ENCODE peak calls at places on chromosomes 5 and 9, in five cellular contexts. One of them, this sample, is unnamed.

GRCh38 chr9:68552700-68553099 is 12.0 kb upstream of the TMEM252 start:
- DNase-seq in A549: no peak
- DNase-seq in uterus: no peak
- DNase-seq in body of pancreas: no peak
- DNase-seq in HCT116: no peak
- DNase-seq in this sample: no peak

GRCh38 chr9:130444565-130445221 is at the start of gene ASS1:
- DNase-seq in A549: peak; percentile 68
- DNase-seq in uterus: peak; percentile 76
- DNase-seq in body of pancreas: peak; percentile 87
- DNase-seq in HCT116: no peak
- DNase-seq in this sample: no peak

GRCh38 chr5:1555011-1555807 is 31.4 kb upstream of the LPCAT1 start:
- DNase-seq in A549: peak; percentile 81
- DNase-seq in uterus: peak; percentile 9
- DNase-seq in body of pancreas: peak; percentile 48
- DNase-seq in HCT116: peak; percentile 19
- DNase-seq in this sample: peak; percentile 90

GRCh38 chr5:133818031-133818431 is 150.4 kb downstream of the C5orf15 start:
- DNase-seq in A549: peak; percentile 31
- DNase-seq in uterus: peak; percentile 52
- DNase-seq in body of pancreas: peak; percentile 94
- DNase-seq in HCT116: no peak
- DNase-seq in this sample: no peak

GRCh38 chr5:1519631-1520141 is 4.1 kb downstream of the LPCAT1 start:
- DNase-seq in A549: no peak
- DNase-seq in uterus: peak; percentile 7
- DNase-seq in body of pancreas: peak; percentile 8
- DNase-seq in HCT116: no peak
- DNase-seq in this sample: no peak

GRCh38 chr9:129237195-129237611 is 59.1 kb upstream of the IER5L start:
- DNase-seq in A549: peak; percentile 41
- DNase-seq in uterus: peak; percentile 67
- DNase-seq in body of pancreas: no peak
- DNase-seq in HCT116: no peak
- DNase-seq in this sample: no peak

GRCh38 chr9:34958411-34958982 is 412 bp downstream of the PHF24 start:
- DNase-seq in A549: no peak
- DNase-seq in uterus: no peak
- DNase-seq in body of pancreas: no peak
- DNase-seq in HCT116: no peak
- DNase-seq in this sample: no peak

GRCh38 chr5:91219803-91220371 is 163.2 kb downstream of the ARRDC3 start:
- DNase-seq in A549: peak; percentile 24
- DNase-seq in uterus: no peak
- DNase-seq in body of pancreas: no peak
- DNase-seq in HCT116: peak; percentile 26
- DNase-seq in this sample: no peak

GRCh38 chr5:150034677-150035076 is 34.1 kb downstream of the HMGXB3 start:
- DNase-seq in A549: no peak
- DNase-seq in uterus: peak; percentile 46
- DNase-seq in body of pancreas: no peak
- DNase-seq in HCT116: no peak
- DNase-seq in this sample: no peak

GRCh38 chr5:43802651-43803050 is 199.7 kb downstream of the NNT start:
- DNase-seq in A549: no peak
- DNase-seq in uterus: no peak
- DNase-seq in body of pancreas: no peak
- DNase-seq in HCT116: no peak
- DNase-seq in this sample: no peak

GRCh38 chr5:1668141-1668721 is 131.4 kb downstream of the MRPL36 start:
- DNase-seq in A549: no peak
- DNase-seq in uterus: no peak
- DNase-seq in body of pancreas: peak; percentile 69
- DNase-seq in HCT116: no peak
- DNase-seq in this sample: no peak

GRCh38 chr9:97633859-97634485 is 351 bp downstream of the NCBP1 start:
- DNase-seq in A549: peak; percentile 16
- DNase-seq in uterus: no peak
- DNase-seq in body of pancreas: no peak
- DNase-seq in HCT116: no peak
- DNase-seq in this sample: no peak

GRCh38 chr9:77648458-77649108 is 461 bp upstream of the GNA14 start:
- DNase-seq in A549: no peak
- DNase-seq in uterus: peak; percentile 65
- DNase-seq in body of pancreas: peak; percentile 73
- DNase-seq in HCT116: no peak
- DNase-seq in this sample: no peak

GRCh38 chr5:159752622-159753275 is 163.5 kb upstream of the ADRA1B start:
- DNase-seq in A549: no peak
- DNase-seq in uterus: no peak
- DNase-seq in body of pancreas: no peak
- DNase-seq in HCT116: no peak
- DNase-seq in this sample: peak; percentile 37

GRCh38 chr5:173878224-173878967 is 9.8 kb upstream of the CPEB4 start:
- DNase-seq in A549: no peak
- DNase-seq in uterus: no peak
- DNase-seq in body of pancreas: peak; percentile 82
- DNase-seq in HCT116: no peak
- DNase-seq in this sample: no peak

GRCh38 chr5:73754254-73754653 is 128.3 kb downstream of the ARHGEF28 start:
- DNase-seq in A549: no peak
- DNase-seq in uterus: no peak
- DNase-seq in body of pancreas: no peak
- DNase-seq in HCT116: no peak
- DNase-seq in this sample: no peak

GRCh38 chr5:124996764-124997077 is 250.3 kb upstream of the ZNF608 start:
- DNase-seq in A549: no peak
- DNase-seq in uterus: no peak
- DNase-seq in body of pancreas: no peak
- DNase-seq in HCT116: no peak
- DNase-seq in this sample: no peak

GRCh38 chr9:98215821-98216220 is 23.4 kb upstream of the CORO2A start:
- DNase-seq in A549: peak; percentile 70
- DNase-seq in uterus: no peak
- DNase-seq in body of pancreas: no peak
- DNase-seq in HCT116: no peak
- DNase-seq in this sample: no peak

GRCh38 chr5:73448072-73448432 is 525 bp downstream of the FOXD1 start:
- DNase-seq in A549: no peak
- DNase-seq in uterus: peak; percentile 14
- DNase-seq in body of pancreas: no peak
- DNase-seq in HCT116: no peak
- DNase-seq in this sample: no peak

GRCh38 chr5:95919658-95920057 is 42.0 kb downstream of the ELL2 start:
- DNase-seq in A549: no peak
- DNase-seq in uterus: no peak
- DNase-seq in body of pancreas: no peak
- DNase-seq in HCT116: no peak
- DNase-seq in this sample: no peak

GRCh38 chr9:71145179-71145578 is 23.8 kb upstream of the TRPM3 start:
- DNase-seq in A549: no peak
- DNase-seq in uterus: no peak
- DNase-seq in body of pancreas: peak; percentile 25
- DNase-seq in HCT116: no peak
- DNase-seq in this sample: no peak

GRCh38 chr5:127254729-127255284 is 35.8 kb upstream of the MEGF10 start:
- DNase-seq in A549: no peak
- DNase-seq in uterus: no peak
- DNase-seq in body of pancreas: no peak
- DNase-seq in HCT116: peak; percentile 22
- DNase-seq in this sample: no peak

GRCh38 chr5:1474183-1474839 is 29.1 kb upstream of the SLC6A3 start:
- DNase-seq in A549: no peak
- DNase-seq in uterus: peak; percentile 10
- DNase-seq in body of pancreas: no peak
- DNase-seq in HCT116: no peak
- DNase-seq in this sample: no peak

GRCh38 chr5:124343451-124343867 is 403.0 kb downstream of the ZNF608 start:
- DNase-seq in A549: no peak
- DNase-seq in uterus: no peak
- DNase-seq in body of pancreas: no peak
- DNase-seq in HCT116: no peak
- DNase-seq in this sample: no peak

GRCh38 chr5:36728697-36729543 is 122.5 kb downstream of the SLC1A3 start:
- DNase-seq in A549: peak; percentile 57
- DNase-seq in uterus: no peak
- DNase-seq in body of pancreas: no peak
- DNase-seq in HCT116: no peak
- DNase-seq in this sample: no peak

GRCh38 chr9:98736216-98736615 is 27.5 kb upstream of the GABBR2 start:
- DNase-seq in A549: no peak
- DNase-seq in uterus: no peak
- DNase-seq in body of pancreas: no peak
- DNase-seq in HCT116: no peak
- DNase-seq in this sample: no peak

GRCh38 chr5:173726848-173727557 is 110.6 kb upstream of the BOD1 start:
- DNase-seq in A549: no peak
- DNase-seq in uterus: no peak
- DNase-seq in body of pancreas: no peak
- DNase-seq in HCT116: no peak
- DNase-seq in this sample: no peak

GRCh38 chr5:178347956-178348355 is 115.4 kb upstream of the PHYKPL start:
- DNase-seq in A549: no peak
- DNase-seq in uterus: no peak
- DNase-seq in body of pancreas: no peak
- DNase-seq in HCT116: no peak
- DNase-seq in this sample: no peak

GRCh38 chr9:87684627-87685204 is 41.2 kb upstream of the CTSL start:
- DNase-seq in A549: peak; percentile 73
- DNase-seq in uterus: peak; percentile 62
- DNase-seq in body of pancreas: peak; percentile 71
- DNase-seq in HCT116: peak; percentile 15
- DNase-seq in this sample: peak; percentile 89

DNA sequence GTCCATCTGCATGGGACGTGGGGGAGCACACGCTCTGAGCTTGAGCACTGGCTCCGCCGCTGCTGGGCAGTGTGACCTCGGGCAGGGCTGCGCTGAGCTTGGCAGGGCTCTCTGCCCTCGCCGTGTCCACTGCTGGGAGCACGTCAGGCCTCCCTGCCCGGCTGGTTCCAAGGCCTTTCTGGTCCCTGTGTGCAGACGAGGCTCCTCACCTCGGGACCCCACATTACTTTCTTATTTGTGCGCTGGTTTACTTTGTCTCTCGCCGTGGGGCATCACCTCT is 43.9 kb downstream of the RXRA start:
- DNase-seq in A549: no peak
- DNase-seq in uterus: no peak
- DNase-seq in body of pancreas: no peak
- DNase-seq in HCT116: no peak
- DNase-seq in this sample: no peak
- H3K4me1 ChIP-seq in A549: peaks cover 56% of the 10 kb centered on the region
- H3K4me1 ChIP-seq in uterus: peaks cover 22% of the 10 kb centered on the region
- H3K4me1 ChIP-seq in body of pancreas: peaks cover 68% of the 10 kb centered on the region
- H3K4me1 ChIP-seq in HCT116: peaks cover 48% of the 10 kb centered on the region
- H3K4me1 ChIP-seq in this sample: peaks cover 95% of the 10 kb centered on the region

GRCh38 chr5:52374286-52374685 is 413.4 kb upstream of the ITGA1 start:
- DNase-seq in A549: no peak
- DNase-seq in uterus: no peak
- DNase-seq in body of pancreas: no peak
- DNase-seq in HCT116: no peak
- DNase-seq in this sample: no peak

DNA sequence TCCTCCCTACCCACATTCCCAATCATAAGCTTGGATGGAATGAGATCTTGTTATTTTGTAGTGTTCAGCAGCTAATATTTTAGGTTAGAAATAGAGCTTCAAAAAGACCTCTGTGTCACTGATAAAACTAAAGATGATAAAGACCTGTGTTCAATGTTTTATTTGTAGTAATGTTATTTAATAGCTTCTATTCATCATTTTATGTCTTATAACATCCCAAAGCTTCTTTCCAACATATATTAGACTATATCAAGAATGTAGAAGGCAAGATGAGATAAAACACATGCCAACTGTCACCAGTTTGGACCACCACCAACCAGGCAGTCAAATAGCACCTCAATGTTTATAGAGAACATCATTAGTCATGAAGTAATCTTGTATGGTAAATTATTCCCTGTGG is 409.5 kb upstream of the ITGA1 start:
- DNase-seq in A549: no peak
- DNase-seq in uterus: no peak
- DNase-seq in body of pancreas: no peak
- DNase-seq in HCT116: no peak
- DNase-seq in this sample: no peak
- TF ChIP-seq POLR2A in A549: no peak
- TF ChIP-seq POLR2A in uterus: no peak
- TF ChIP-seq POLR2A in body of pancreas: no peak
- TF ChIP-seq POLR2A in HCT116: no peak
- TF ChIP-seq POLR2A in this sample: no peak

DNA sequence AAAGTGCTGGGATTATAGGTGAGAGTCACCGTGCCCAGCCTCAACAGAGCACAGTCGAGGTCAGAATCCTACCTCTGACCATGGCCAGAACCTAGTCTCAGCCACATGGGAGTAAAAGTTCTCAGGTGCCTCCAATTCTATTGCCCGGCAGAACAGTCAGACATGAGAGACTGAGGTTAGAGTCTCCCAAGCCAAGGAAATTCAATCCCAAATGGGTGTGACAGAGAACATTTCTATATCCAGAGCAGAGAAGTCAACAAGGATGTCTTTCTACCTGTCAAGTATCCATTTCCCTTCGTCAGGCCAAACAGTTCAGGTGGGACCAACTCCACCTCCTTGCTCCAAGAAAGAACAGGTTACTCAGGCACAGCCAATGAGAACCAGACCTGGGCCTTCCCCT is 10.5 kb downstream of the ANXA6 start:
- DNase-seq in A549: no peak
- DNase-seq in uterus: no peak
- DNase-seq in body of pancreas: no peak
- DNase-seq in HCT116: no peak
- DNase-seq in this sample: no peak
- H3K4me1 ChIP-seq in A549: no peaks in the 10 kb centered on the region
- H3K4me1 ChIP-seq in uterus: no peaks in the 10 kb centered on the region
- H3K4me1 ChIP-seq in body of pancreas: peaks cover 20% of the 10 kb centered on the region
- H3K4me1 ChIP-seq in HCT116: no peaks in the 10 kb centered on the region
- H3K4me1 ChIP-seq in this sample: peaks cover 82% of the 10 kb centered on the region

GRCh38 chr9:111631071-111631971 is at the start of gene DNAJC25:
- DNase-seq in A549: peak; percentile 99
- DNase-seq in uterus: peak; percentile 95
- DNase-seq in body of pancreas: peak; percentile 99
- DNase-seq in HCT116: peak; percentile 97
- DNase-seq in this sample: peak; percentile 98
- TF ChIP-seq POLR2A in A549: peak; percentile 99
- TF ChIP-seq POLR2A in uterus: peak; percentile 100
- TF ChIP-seq POLR2A in body of pancreas: peak; percentile 100
- TF ChIP-seq POLR2A in HCT116: peak; percentile 99
- TF ChIP-seq POLR2A in this sample: peak; percentile 99

This sample was measured in esophagus muscularis mucosa.